ENCODE peak calls at places on chromosomes 6 and 20, in four cellular contexts. R is neuronal stem cell; O is CD8-positive, alpha-beta memory T cell; J is cardiac fibroblast. I is an unnamed sample.
A peak's percentile ranks its signal among the peaks of the same experiment; 100 is the strongest.

GRCh38 chr6:8180327-8181161 is 78.2 kb upstream of the EEF1E1 start:
- DNase-seq in J (peak; percentile 85), R (peak; percentile 77), O (no peak), I (peak; percentile 64)

GRCh38 chr20:14583413-14583812 is 246.0 kb upstream of the FLRT3 start:
- DNase-seq in R (no peak), J (no peak), O (no peak), I (no peak)

GRCh38 chr20:4041748-4042411 is 26.5 kb upstream of the RNF24 start:
- DNase-seq in R (no peak), J (peak; percentile 96), O (no peak), I (peak; percentile 99)

GRCh38 chr6:132506461-132506860 is 6.5 kb downstream of the STX7 start:
- DNase-seq in O (no peak), J (no peak), R (no peak), I (no peak)

GRCh38 chr6:100210138-100210872 is 216.3 kb upstream of the MCHR2 start:
- DNase-seq in R (peak; percentile 53), O (no peak), J (no peak), I (no peak)

GRCh38 chr6:141152951-141153350 is 979.8 kb upstream of the GJE1 start:
- DNase-seq in J (no peak), R (no peak), O (no peak), I (peak; percentile 8)

GRCh38 chr6:95364016-95364604 is 213.2 kb upstream of the MANEA start:
- DNase-seq in O (no peak), J (peak; percentile 31), R (peak; percentile 14), I (peak; percentile 20)

GRCh38 chr6:40852667-40853383 is 186.2 kb downstream of the UNC5CL start:
- DNase-seq in O (no peak), R (no peak), J (no peak), I (peak; percentile 1)

GRCh38 chr20:23106271-23106851 is 20.2 kb upstream of the CD93 start:
- DNase-seq in R (no peak), O (no peak), J (peak; percentile 62), I (peak; percentile 75)

GRCh38 chr6:141131616-141132015 is 1001.1 kb upstream of the GJE1 start:
- DNase-seq in J (no peak), O (no peak), R (no peak), I (no peak)

GRCh38 chr20:53142225-53142624 is 170.1 kb downstream of the TSHZ2 start:
- DNase-seq in J (no peak), O (no peak), R (no peak), I (no peak)

GRCh38 chr20:57773059-57773815 is 63.4 kb upstream of the PMEPA1 start:
- DNase-seq in R (no peak), J (no peak), O (no peak), I (no peak)

GRCh38 chr6:20366082-20366834 is 35.4 kb upstream of the E2F3 start:
- DNase-seq in R (no peak), J (no peak), O (peak; percentile 68), I (no peak)

GRCh38 chr20:62123450-62124118 is 1.3 kb downstream of the LSM14B start:
- DNase-seq in R (no peak), J (peak; percentile 65), O (no peak), I (peak; percentile 44)

GRCh38 chr6:15364401-15365037 is 118.7 kb downstream of the JARID2 start:
- DNase-seq in J (no peak), O (no peak), R (no peak), I (no peak)

GRCh38 chr6:16519265-16520242 is 241.7 kb downstream of the ATXN1 start:
- DNase-seq in O (no peak), R (no peak), J (no peak), I (peak; percentile 42)

GRCh38 chr6:9456241-9456658 is 958.6 kb downstream of the TFAP2A start:
- DNase-seq in R (peak; percentile 90), J (no peak), O (no peak), I (no peak)

GRCh38 chr6:160431791-160432404 is 83.7 kb downstream of the SLC22A3 start:
- DNase-seq in R (no peak), O (no peak), J (peak; percentile 44), I (peak; percentile 73)

GRCh38 chr6:73955800-73956199 is 259.8 kb downstream of the CD109 start:
- DNase-seq in R (no peak), J (no peak), O (no peak), I (no peak)

GRCh38 chr6:135163440-135163738 is 17.7 kb upstream of the MYB start:
- DNase-seq in J (no peak), R (no peak), O (peak; percentile 74), I (no peak)

GRCh38 chr6:150072201-150072600 is 3.3 kb upstream of the ULBP3 start:
- DNase-seq in O (no peak), J (peak; percentile 57), R (no peak), I (no peak)

GRCh38 chr20:52118233-52118632 is 73.3 kb downstream of the ZFP64 start:
- DNase-seq in O (no peak), J (no peak), R (no peak), I (no peak)

GRCh38 chr20:44780226-44780625 is 30.1 kb downstream of the RIMS4 start:
- DNase-seq in R (peak; percentile 72), J (peak; percentile 65), O (peak; percentile 6), I (peak; percentile 76)

GRCh38 chr20:19210426-19211155 is 1.9 kb upstream of the SLC24A3 start:
- DNase-seq in O (no peak), J (no peak), R (no peak), I (no peak)

GRCh38 chr6:33163540-33163939 is 28.7 kb downstream of the COL11A2 start:
- DNase-seq in R (no peak), J (no peak), O (no peak), I (no peak)

GRCh38 chr6:43658161-43658560 is 13.3 kb downstream of the RSPH9 start:
- DNase-seq in J (no peak), R (no peak), O (no peak), I (no peak)

GRCh38 chr6:114524081-114524480 is 181.3 kb upstream of the HS3ST5 start:
- DNase-seq in O (no peak), R (no peak), J (no peak), I (no peak)